ENCODE peak calls at places on chromosomes 3 and 15, in six cellular contexts. One of them, this sample, is unnamed.

GRCh38 chr3:98406034-98406433 is 15.6 kb downstream of the OR5K3 start:
- DNase-seq in GM13976: no peak
- DNase-seq in NAMALWA: peak
- DNase-seq in stimulated activated CD8-positive, alpha-beta memory T cell treated with anti-CD3 and anti-CD28 coated beads, Interleukin-4, amount 100 ng/mL, for 1 hour: no peak
- DNase-seq in transverse colon: no peak
- DNase-seq in activated T-cell treated with anti-CD3 and anti-CD28 coated beads, Interleukin-2, amount 50 U/mL, for 48 hours: no peak
- DNase-seq in this sample: peak

GRCh38 chr15:85707519-85708338 is 87.0 kb downstream of the KLHL25 start:
- DNase-seq in GM13976: no peak
- DNase-seq in NAMALWA: peak
- DNase-seq in stimulated activated CD8-positive, alpha-beta memory T cell treated with anti-CD3 and anti-CD28 coated beads, Interleukin-4, amount 100 ng/mL, for 1 hour: no peak
- DNase-seq in transverse colon: no peak
- DNase-seq in activated T-cell treated with anti-CD3 and anti-CD28 coated beads, Interleukin-2, amount 50 U/mL, for 48 hours: no peak
- DNase-seq in this sample: peak

GRCh38 chr15:101578443-101578894 is 73.7 kb downstream of the TM2D3 start:
- DNase-seq in GM13976: peak
- DNase-seq in NAMALWA: peak
- DNase-seq in stimulated activated CD8-positive, alpha-beta memory T cell treated with anti-CD3 and anti-CD28 coated beads, Interleukin-4, amount 100 ng/mL, for 1 hour: no peak
- DNase-seq in transverse colon: peak
- DNase-seq in activated T-cell treated with anti-CD3 and anti-CD28 coated beads, Interleukin-2, amount 50 U/mL, for 48 hours: no peak
- DNase-seq in this sample: peak

GRCh38 chr3:4825572-4826236 is 153.5 kb upstream of the BHLHE40 start:
- DNase-seq in GM13976: no peak
- DNase-seq in NAMALWA: no peak
- DNase-seq in stimulated activated CD8-positive, alpha-beta memory T cell treated with anti-CD3 and anti-CD28 coated beads, Interleukin-4, amount 100 ng/mL, for 1 hour: no peak
- DNase-seq in transverse colon: peak
- DNase-seq in activated T-cell treated with anti-CD3 and anti-CD28 coated beads, Interleukin-2, amount 50 U/mL, for 48 hours: peak
- DNase-seq in this sample: no peak

GRCh38 chr15:76185716-76186115 is 125.6 kb downstream of the ETFA start:
- DNase-seq in GM13976: peak
- DNase-seq in NAMALWA: peak
- DNase-seq in stimulated activated CD8-positive, alpha-beta memory T cell treated with anti-CD3 and anti-CD28 coated beads, Interleukin-4, amount 100 ng/mL, for 1 hour: no peak
- DNase-seq in transverse colon: no peak
- DNase-seq in activated T-cell treated with anti-CD3 and anti-CD28 coated beads, Interleukin-2, amount 50 U/mL, for 48 hours: peak
- DNase-seq in this sample: peak

GRCh38 chr15:24786347-24786746 is 110.8 kb downstream of the NPAP1 start:
- DNase-seq in GM13976: no peak
- DNase-seq in NAMALWA: no peak
- DNase-seq in stimulated activated CD8-positive, alpha-beta memory T cell treated with anti-CD3 and anti-CD28 coated beads, Interleukin-4, amount 100 ng/mL, for 1 hour: no peak
- DNase-seq in transverse colon: no peak
- DNase-seq in activated T-cell treated with anti-CD3 and anti-CD28 coated beads, Interleukin-2, amount 50 U/mL, for 48 hours: no peak
- DNase-seq in this sample: no peak

GRCh38 chr3:16448691-16449090 is 64.8 kb downstream of the RFTN1 start:
- DNase-seq in GM13976: no peak
- DNase-seq in NAMALWA: peak
- DNase-seq in stimulated activated CD8-positive, alpha-beta memory T cell treated with anti-CD3 and anti-CD28 coated beads, Interleukin-4, amount 100 ng/mL, for 1 hour: no peak
- DNase-seq in transverse colon: peak
- DNase-seq in activated T-cell treated with anti-CD3 and anti-CD28 coated beads, Interleukin-2, amount 50 U/mL, for 48 hours: peak
- DNase-seq in this sample: no peak

GRCh38 chr3:188180114-188180513 is 26.2 kb downstream of the LPP start:
- DNase-seq in GM13976: no peak
- DNase-seq in NAMALWA: no peak
- DNase-seq in stimulated activated CD8-positive, alpha-beta memory T cell treated with anti-CD3 and anti-CD28 coated beads, Interleukin-4, amount 100 ng/mL, for 1 hour: no peak
- DNase-seq in transverse colon: no peak
- DNase-seq in activated T-cell treated with anti-CD3 and anti-CD28 coated beads, Interleukin-2, amount 50 U/mL, for 48 hours: no peak
- DNase-seq in this sample: no peak

GRCh38 chr15:44782516-44782915 is 46.2 kb downstream of the TRIM69 start:
- DNase-seq in GM13976: no peak
- DNase-seq in NAMALWA: no peak
- DNase-seq in stimulated activated CD8-positive, alpha-beta memory T cell treated with anti-CD3 and anti-CD28 coated beads, Interleukin-4, amount 100 ng/mL, for 1 hour: no peak
- DNase-seq in transverse colon: no peak
- DNase-seq in activated T-cell treated with anti-CD3 and anti-CD28 coated beads, Interleukin-2, amount 50 U/mL, for 48 hours: no peak
- DNase-seq in this sample: no peak

GRCh38 chr3:112646623-112647022 is 5.7 kb upstream of the CCDC80 start:
- DNase-seq in GM13976: no peak
- DNase-seq in NAMALWA: no peak
- DNase-seq in stimulated activated CD8-positive, alpha-beta memory T cell treated with anti-CD3 and anti-CD28 coated beads, Interleukin-4, amount 100 ng/mL, for 1 hour: no peak
- DNase-seq in transverse colon: no peak
- DNase-seq in activated T-cell treated with anti-CD3 and anti-CD28 coated beads, Interleukin-2, amount 50 U/mL, for 48 hours: no peak
- DNase-seq in this sample: no peak

GRCh38 chr3:43894176-43895049 is 203.7 kb downstream of the ABHD5 start:
- DNase-seq in GM13976: peak
- DNase-seq in NAMALWA: peak
- DNase-seq in stimulated activated CD8-positive, alpha-beta memory T cell treated with anti-CD3 and anti-CD28 coated beads, Interleukin-4, amount 100 ng/mL, for 1 hour: no peak
- DNase-seq in transverse colon: peak
- DNase-seq in activated T-cell treated with anti-CD3 and anti-CD28 coated beads, Interleukin-2, amount 50 U/mL, for 48 hours: peak
- DNase-seq in this sample: peak

GRCh38 chr15:78365931-78366330 is 25.8 kb downstream of the CRABP1 start:
- DNase-seq in GM13976: no peak
- DNase-seq in NAMALWA: no peak
- DNase-seq in stimulated activated CD8-positive, alpha-beta memory T cell treated with anti-CD3 and anti-CD28 coated beads, Interleukin-4, amount 100 ng/mL, for 1 hour: no peak
- DNase-seq in transverse colon: peak
- DNase-seq in activated T-cell treated with anti-CD3 and anti-CD28 coated beads, Interleukin-2, amount 50 U/mL, for 48 hours: no peak
- DNase-seq in this sample: no peak

GRCh38 chr3:128438488-128439072 is 28.1 kb downstream of the DNAJB8 start:
- DNase-seq in GM13976: no peak
- DNase-seq in NAMALWA: peak
- DNase-seq in stimulated activated CD8-positive, alpha-beta memory T cell treated with anti-CD3 and anti-CD28 coated beads, Interleukin-4, amount 100 ng/mL, for 1 hour: no peak
- DNase-seq in transverse colon: no peak
- DNase-seq in activated T-cell treated with anti-CD3 and anti-CD28 coated beads, Interleukin-2, amount 50 U/mL, for 48 hours: no peak
- DNase-seq in this sample: no peak

GRCh38 chr3:188589056-188589455 is 435.1 kb downstream of the LPP start:
- DNase-seq in GM13976: no peak
- DNase-seq in NAMALWA: no peak
- DNase-seq in stimulated activated CD8-positive, alpha-beta memory T cell treated with anti-CD3 and anti-CD28 coated beads, Interleukin-4, amount 100 ng/mL, for 1 hour: no peak
- DNase-seq in transverse colon: no peak
- DNase-seq in activated T-cell treated with anti-CD3 and anti-CD28 coated beads, Interleukin-2, amount 50 U/mL, for 48 hours: no peak
- DNase-seq in this sample: no peak

GRCh38 chr15:63945005-63945788 is 101.1 kb downstream of the DAPK2 start:
- DNase-seq in GM13976: peak
- DNase-seq in NAMALWA: peak
- DNase-seq in stimulated activated CD8-positive, alpha-beta memory T cell treated with anti-CD3 and anti-CD28 coated beads, Interleukin-4, amount 100 ng/mL, for 1 hour: peak
- DNase-seq in transverse colon: peak
- DNase-seq in activated T-cell treated with anti-CD3 and anti-CD28 coated beads, Interleukin-2, amount 50 U/mL, for 48 hours: peak
- DNase-seq in this sample: peak

GRCh38 chr15:76059320-76060097 is at the start of gene TMEM266:
- DNase-seq in GM13976: peak
- DNase-seq in NAMALWA: peak
- DNase-seq in stimulated activated CD8-positive, alpha-beta memory T cell treated with anti-CD3 and anti-CD28 coated beads, Interleukin-4, amount 100 ng/mL, for 1 hour: no peak
- DNase-seq in transverse colon: peak
- DNase-seq in activated T-cell treated with anti-CD3 and anti-CD28 coated beads, Interleukin-2, amount 50 U/mL, for 48 hours: peak
- DNase-seq in this sample: peak

GRCh38 chr15:100502651-100503050 is 26.1 kb downstream of the CERS3 start:
- DNase-seq in GM13976: no peak
- DNase-seq in NAMALWA: no peak
- DNase-seq in stimulated activated CD8-positive, alpha-beta memory T cell treated with anti-CD3 and anti-CD28 coated beads, Interleukin-4, amount 100 ng/mL, for 1 hour: no peak
- DNase-seq in transverse colon: no peak
- DNase-seq in activated T-cell treated with anti-CD3 and anti-CD28 coated beads, Interleukin-2, amount 50 U/mL, for 48 hours: no peak
- DNase-seq in this sample: no peak

This sample was measured in MM.1S.